ENCODE peak calls at places on chromosomes 16 and 17, in five cellular contexts. Q is body of pancreas, W is GM03348, Z is HEK293T, K is sciatic nerve. P is an unnamed sample.

GRCh38 chr16:81486555-81487061 is 42.0 kb downstream of the CMIP start:
- DNase-seq in Q (no peak), W (peak; percentile 88), Z (no peak), K (no peak), P (no peak)

GRCh38 chr17:49035470-49036269 is 38.5 kb downstream of the IGF2BP1 start:
- DNase-seq in Q (peak; percentile 52), W (peak; percentile 68), Z (peak; percentile 42), K (no peak), P (no peak)

GRCh38 chr17:50534222-50534978 is 1.9 kb downstream of the EPN3 start:
- DNase-seq in Q (peak; percentile 82), W (peak; percentile 25), Z (no peak), K (no peak), P (no peak)

GRCh38 chr17:62920300-62920699 is 45.7 kb upstream of the TANC2 start:
- DNase-seq in Q (no peak), W (no peak), Z (no peak), K (no peak), P (no peak)

GRCh38 chr17:80023261-80024205 is 12.1 kb downstream of the TBC1D16 start:
- DNase-seq in Q (peak; percentile 45), W (no peak), Z (no peak), K (no peak), P (peak; percentile 77)

GRCh38 chr16:70796301-70796700 is 4.7 kb downstream of the VAC14 start:
- DNase-seq in Q (no peak), W (no peak), Z (no peak), K (no peak), P (no peak)

GRCh38 chr17:40382251-40382650 is 17.7 kb upstream of the GJD3 start:
- DNase-seq in Q (no peak), W (no peak), Z (no peak), K (no peak), P (no peak)

GRCh38 chr17:38711792-38712571 is 6.9 kb downstream of the MLLT6 start:
- DNase-seq in Q (peak; percentile 79), W (no peak), Z (no peak), K (no peak), P (no peak)

GRCh38 chr16:57985204-57986121 is 14.5 kb upstream of the CNGB1 start:
- DNase-seq in Q (no peak), W (no peak), Z (peak; percentile 58), K (no peak), P (no peak)

GRCh38 chr17:56926704-56927103 is 12.9 kb upstream of the TRIM25 start:
- DNase-seq in Q (no peak), W (no peak), Z (no peak), K (no peak), P (no peak)

GRCh38 chr17:65557349-65558310 is 3.8 kb downstream of the AXIN2 start:
- DNase-seq in Q (no peak), W (peak; percentile 67), Z (no peak), K (no peak), P (no peak)

GRCh38 chr17:386145-386876 is 33.7 kb upstream of the RPH3AL start:
- DNase-seq in Q (peak; percentile 82), W (peak; percentile 96), Z (peak; percentile 83), K (peak; percentile 91), P (peak; percentile 54)

GRCh38 chr16:28522792-28523191 is 16.0 kb downstream of the NUPR1 start:
- DNase-seq in Q (no peak), W (no peak), Z (no peak), K (no peak), P (no peak)

GRCh38 chr17:80724723-80725388 is 180.2 kb downstream of the RPTOR start:
- DNase-seq in Q (no peak), W (peak; percentile 91), Z (no peak), K (no peak), P (no peak)

GRCh38 chr17:10243905-10244844 is 45.8 kb upstream of the GAS7 start:
- DNase-seq in Q (no peak), W (peak; percentile 70), Z (no peak), K (no peak), P (no peak)

GRCh38 chr16:53022374-53022773 is 30.3 kb downstream of the CHD9NB start:
- DNase-seq in Q (peak; percentile 45), W (peak; percentile 84), Z (peak; percentile 73), K (no peak), P (peak; percentile 76)

GRCh38 chr16:19415461-19415860 is 2.2 kb upstream of the TMC5 start:
- DNase-seq in Q (peak; percentile 19), W (no peak), Z (no peak), K (no peak), P (no peak)

GRCh38 chr17:49890077-49890821 is 42.4 kb upstream of the TAC4 start:
- DNase-seq in Q (no peak), W (no peak), Z (no peak), K (no peak), P (no peak)

GRCh38 chr16:30395992-30396560 is 856 bp downstream of the ZNF48 start:
- DNase-seq in Q (no peak), W (peak; percentile 52), Z (peak; percentile 69), K (no peak), P (no peak)

GRCh38 chr16:65725156-65725845 is 603.4 kb upstream of the CDH11 start:
- DNase-seq in Q (no peak), W (no peak), Z (no peak), K (no peak), P (no peak)

GRCh38 chr17:2400474-2400866 is 390 bp downstream of the MNT start:
- DNase-seq in Q (peak; percentile 63), W (no peak), Z (peak; percentile 46), K (peak; percentile 84), P (no peak)

GRCh38 chr16:583470-583814 is 6.4 kb upstream of the RAB40C start:
- DNase-seq in Q (peak; percentile 27), W (no peak), Z (no peak), K (no peak), P (no peak)

GRCh38 chr17:75130632-75131277 is 787 bp downstream of the NT5C start:
- DNase-seq in Q (peak; percentile 50), W (peak; percentile 60), Z (peak; percentile 72), K (no peak), P (peak; percentile 87)

GRCh38 chr16:46607529-46607928 is 13.7 kb downstream of the SHCBP1 start:
- DNase-seq in Q (no peak), W (peak; percentile 64), Z (no peak), K (no peak), P (peak; percentile 45)

GRCh38 chr16:66988197-66988788 is at the start of gene CES4A:
- DNase-seq in Q (no peak), W (no peak), Z (no peak), K (no peak), P (no peak)